ENCODE peak calls at places on chromosomes 12 and 14, in nine cellular contexts. One of them, this sample, is unnamed.

GRCh38 chr14:74292061-74292460 is 10.7 kb downstream of the ABCD4 start:
- DNase-seq in WERI-Rb-1: no peak
- DNase-seq in neural progenitor cell: no peak
- DNase-seq in heart left ventricle: no peak
- DNase-seq in fibroblast of the aortic adventitia: no peak
- DNase-seq in heart right ventricle: no peak
- DNase-seq in NB4: no peak
- DNase-seq in right atrium auricular region: no peak
- DNase-seq in esophagus muscularis mucosa: no peak
- DNase-seq in this sample: no peak

GRCh38 chr12:13165578-13166120 is 30.9 kb upstream of the EMP1 start:
- DNase-seq in NB4: peak
- DNase-seq in WERI-Rb-1: no peak
- DNase-seq in heart left ventricle: peak
- DNase-seq in heart right ventricle: peak
- DNase-seq in right atrium auricular region: peak
- DNase-seq in esophagus muscularis mucosa: no peak
- DNase-seq in fibroblast of the aortic adventitia: peak
- DNase-seq in neural progenitor cell: no peak
- DNase-seq in this sample: peak

GRCh38 chr14:75282166-75282547 is 3.5 kb downstream of the FOS start:
- DNase-seq in neural progenitor cell: no peak
- DNase-seq in fibroblast of the aortic adventitia: peak
- DNase-seq in esophagus muscularis mucosa: no peak
- DNase-seq in WERI-Rb-1: no peak
- DNase-seq in NB4: no peak
- DNase-seq in right atrium auricular region: peak
- DNase-seq in heart right ventricle: no peak
- DNase-seq in heart left ventricle: no peak
- DNase-seq in this sample: no peak

GRCh38 chr14:99605299-99605961 is 1.4 kb upstream of the CCDC85C start:
- DNase-seq in esophagus muscularis mucosa: peak
- DNase-seq in heart right ventricle: peak
- DNase-seq in NB4: peak
- DNase-seq in right atrium auricular region: no peak
- DNase-seq in heart left ventricle: peak
- DNase-seq in fibroblast of the aortic adventitia: peak
- DNase-seq in WERI-Rb-1: peak
- DNase-seq in neural progenitor cell: peak
- DNase-seq in this sample: peak

GRCh38 chr14:96752156-96752555 is 45.0 kb upstream of the VRK1 start:
- DNase-seq in heart left ventricle: no peak
- DNase-seq in right atrium auricular region: no peak
- DNase-seq in fibroblast of the aortic adventitia: no peak
- DNase-seq in heart right ventricle: no peak
- DNase-seq in neural progenitor cell: no peak
- DNase-seq in WERI-Rb-1: no peak
- DNase-seq in esophagus muscularis mucosa: no peak
- DNase-seq in NB4: no peak
- DNase-seq in this sample: no peak

GRCh38 chr12:28172434-28173030 is 17.7 kb upstream of the CCDC91 start:
- DNase-seq in WERI-Rb-1: peak
- DNase-seq in heart right ventricle: no peak
- DNase-seq in fibroblast of the aortic adventitia: peak
- DNase-seq in esophagus muscularis mucosa: no peak
- DNase-seq in heart left ventricle: no peak
- DNase-seq in NB4: peak
- DNase-seq in neural progenitor cell: peak
- DNase-seq in right atrium auricular region: no peak
- DNase-seq in this sample: peak

GRCh38 chr12:97229036-97229435 is 233.6 kb upstream of the RMST start:
- DNase-seq in esophagus muscularis mucosa: no peak
- DNase-seq in WERI-Rb-1: no peak
- DNase-seq in fibroblast of the aortic adventitia: no peak
- DNase-seq in right atrium auricular region: no peak
- DNase-seq in NB4: no peak
- DNase-seq in heart left ventricle: no peak
- DNase-seq in heart right ventricle: no peak
- DNase-seq in neural progenitor cell: no peak
- DNase-seq in this sample: no peak

GRCh38 chr12:79174656-79175055 is 310.1 kb downstream of the SYT1 start:
- DNase-seq in fibroblast of the aortic adventitia: peak
- DNase-seq in WERI-Rb-1: no peak
- DNase-seq in heart left ventricle: no peak
- DNase-seq in neural progenitor cell: no peak
- DNase-seq in esophagus muscularis mucosa: no peak
- DNase-seq in right atrium auricular region: no peak
- DNase-seq in NB4: peak
- DNase-seq in heart right ventricle: no peak
- DNase-seq in this sample: peak

GRCh38 chr12:54502485-54502884 is 4.9 kb downstream of the NCKAP1L start:
- DNase-seq in fibroblast of the aortic adventitia: no peak
- DNase-seq in neural progenitor cell: no peak
- DNase-seq in WERI-Rb-1: no peak
- DNase-seq in esophagus muscularis mucosa: peak
- DNase-seq in heart left ventricle: no peak
- DNase-seq in right atrium auricular region: no peak
- DNase-seq in NB4: peak
- DNase-seq in heart right ventricle: no peak
- DNase-seq in this sample: no peak

GRCh38 chr12:56637621-56638020 is 7.5 kb upstream of the BAZ2A start:
- DNase-seq in fibroblast of the aortic adventitia: no peak
- DNase-seq in heart right ventricle: no peak
- DNase-seq in NB4: no peak
- DNase-seq in neural progenitor cell: no peak
- DNase-seq in esophagus muscularis mucosa: no peak
- DNase-seq in WERI-Rb-1: no peak
- DNase-seq in right atrium auricular region: no peak
- DNase-seq in heart left ventricle: no peak
- DNase-seq in this sample: no peak

GRCh38 chr12:56635539-56636117 is 5.5 kb upstream of the BAZ2A start:
- DNase-seq in WERI-Rb-1: no peak
- DNase-seq in heart right ventricle: no peak
- DNase-seq in fibroblast of the aortic adventitia: no peak
- DNase-seq in right atrium auricular region: no peak
- DNase-seq in esophagus muscularis mucosa: no peak
- DNase-seq in neural progenitor cell: peak
- DNase-seq in NB4: peak
- DNase-seq in heart left ventricle: no peak
- DNase-seq in this sample: peak

GRCh38 chr12:56636118-56636674 is 6.1 kb upstream of the BAZ2A start:
- DNase-seq in NB4: peak
- DNase-seq in WERI-Rb-1: peak
- DNase-seq in fibroblast of the aortic adventitia: peak
- DNase-seq in heart right ventricle: peak
- DNase-seq in neural progenitor cell: peak
- DNase-seq in heart left ventricle: peak
- DNase-seq in esophagus muscularis mucosa: peak
- DNase-seq in right atrium auricular region: peak
- DNase-seq in this sample: peak

GRCh38 chr12:56634837-56635538 is 4.9 kb upstream of the BAZ2A start:
- DNase-seq in heart left ventricle: peak
- DNase-seq in heart right ventricle: peak
- DNase-seq in neural progenitor cell: peak
- DNase-seq in esophagus muscularis mucosa: peak
- DNase-seq in WERI-Rb-1: peak
- DNase-seq in right atrium auricular region: peak
- DNase-seq in NB4: peak
- DNase-seq in fibroblast of the aortic adventitia: peak
- DNase-seq in this sample: peak

DNA sequence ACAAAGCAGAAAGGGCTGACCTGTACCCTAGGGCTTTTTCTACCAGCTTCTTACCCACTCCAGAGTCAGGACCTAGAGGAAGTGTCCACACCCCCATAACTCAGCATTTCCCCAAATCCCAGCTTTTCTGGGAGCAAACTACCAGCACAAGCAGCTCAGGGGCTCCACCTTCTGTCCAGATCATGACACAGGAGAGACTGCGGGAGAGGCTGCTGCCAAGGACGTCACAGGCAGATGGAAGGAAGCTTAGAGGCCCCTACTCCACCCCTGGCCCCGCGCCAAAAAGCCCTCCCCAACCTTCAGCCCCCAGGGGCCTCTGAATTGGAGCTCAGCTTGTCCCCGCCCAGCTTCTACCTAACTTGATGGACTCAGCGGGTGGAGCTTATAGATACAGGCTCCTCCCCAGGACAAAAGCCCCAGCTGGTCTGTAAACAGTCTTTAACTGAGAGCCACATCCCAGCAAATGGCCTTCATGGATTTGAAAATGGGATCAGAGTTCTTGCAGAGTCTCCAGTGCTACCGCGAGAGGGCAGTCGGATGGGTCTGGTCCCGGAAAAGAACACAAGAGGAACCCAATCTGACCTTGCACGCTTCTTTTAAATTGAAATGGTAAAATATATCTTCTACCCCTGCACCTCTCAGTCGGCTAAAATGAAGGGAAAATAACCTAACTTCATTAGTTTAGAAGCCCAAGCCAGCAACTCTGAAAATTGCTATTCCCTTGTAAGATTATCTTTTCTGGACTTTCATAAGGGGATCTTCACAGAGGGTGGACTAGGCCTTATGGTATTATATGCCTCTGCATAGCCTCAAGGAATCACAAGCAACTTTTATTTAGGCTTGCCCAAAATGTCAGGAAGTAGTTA is 6.8 kb upstream of the BAZ2A start:
- DNase-seq in fibroblast of the aortic adventitia: peak
- DNase-seq in right atrium auricular region: peak
- DNase-seq in heart left ventricle: peak
- DNase-seq in WERI-Rb-1: peak
- DNase-seq in esophagus muscularis mucosa: peak
- DNase-seq in neural progenitor cell: peak
- DNase-seq in NB4: peak
- DNase-seq in heart right ventricle: peak
- DNase-seq in this sample: peak
- TF ChIP-seq CTCF in fibroblast of the aortic adventitia: peak
- TF ChIP-seq CTCF in right atrium auricular region: peak
- TF ChIP-seq CTCF in heart left ventricle: peak
- TF ChIP-seq CTCF in WERI-Rb-1: peak
- TF ChIP-seq CTCF in esophagus muscularis mucosa: peak
- TF ChIP-seq CTCF in neural progenitor cell: peak
- TF ChIP-seq CTCF in NB4: peak
- TF ChIP-seq CTCF in heart right ventricle: peak
- TF ChIP-seq CTCF in this sample: peak

DNA sequence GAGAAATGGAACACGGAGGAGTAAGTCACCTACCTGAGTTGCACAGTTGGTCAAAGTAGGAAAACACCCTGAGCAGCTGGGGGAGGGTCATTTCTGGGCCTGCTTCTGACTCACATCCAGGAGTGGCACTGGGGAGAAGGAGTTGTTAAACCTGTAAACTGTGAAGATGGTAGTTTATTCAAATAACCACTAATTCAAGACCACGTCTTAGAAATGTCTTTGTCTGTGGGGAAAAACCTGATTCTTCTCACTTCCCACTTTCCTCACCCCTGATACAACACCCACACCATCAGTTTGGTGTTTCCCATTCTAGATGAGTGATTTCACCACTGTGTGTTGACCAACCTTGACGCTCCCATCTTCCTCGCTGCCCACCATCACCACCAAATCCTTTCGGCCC is 207.1 kb downstream of the ANO4 start:
- DNase-seq in neural progenitor cell: no peak
- DNase-seq in heart right ventricle: no peak
- DNase-seq in WERI-Rb-1: no peak
- DNase-seq in fibroblast of the aortic adventitia: no peak
- DNase-seq in esophagus muscularis mucosa: no peak
- DNase-seq in right atrium auricular region: no peak
- DNase-seq in NB4: no peak
- DNase-seq in heart left ventricle: no peak
- DNase-seq in this sample: no peak
- H3K4me3 ChIP-seq in neural progenitor cell: no peak
- H3K4me3 ChIP-seq in heart right ventricle: no peak
- H3K4me3 ChIP-seq in WERI-Rb-1: no peak
- H3K4me3 ChIP-seq in fibroblast of the aortic adventitia: no peak
- H3K4me3 ChIP-seq in esophagus muscularis mucosa: no peak
- H3K4me3 ChIP-seq in right atrium auricular region: no peak
- H3K4me3 ChIP-seq in NB4: no peak
- H3K4me3 ChIP-seq in heart left ventricle: no peak
- H3K4me3 ChIP-seq in this sample: no peak

GRCh38 chr14:106417224-106418049 is 891.1 kb downstream of the TMEM121 start:
- DNase-seq in neural progenitor cell: peak
- DNase-seq in fibroblast of the aortic adventitia: no peak
- DNase-seq in heart left ventricle: peak
- DNase-seq in WERI-Rb-1: peak
- DNase-seq in heart right ventricle: peak
- DNase-seq in NB4: peak
- DNase-seq in right atrium auricular region: no peak
- DNase-seq in esophagus muscularis mucosa: no peak
- DNase-seq in this sample: no peak
- TF ChIP-seq CTCF in neural progenitor cell: peak
- TF ChIP-seq CTCF in fibroblast of the aortic adventitia: no peak
- TF ChIP-seq CTCF in heart left ventricle: peak
- TF ChIP-seq CTCF in WERI-Rb-1: peak
- TF ChIP-seq CTCF in heart right ventricle: peak
- TF ChIP-seq CTCF in NB4: peak
- TF ChIP-seq CTCF in right atrium auricular region: peak
- TF ChIP-seq CTCF in esophagus muscularis mucosa: no peak
- TF ChIP-seq CTCF in this sample: peak

DNA sequence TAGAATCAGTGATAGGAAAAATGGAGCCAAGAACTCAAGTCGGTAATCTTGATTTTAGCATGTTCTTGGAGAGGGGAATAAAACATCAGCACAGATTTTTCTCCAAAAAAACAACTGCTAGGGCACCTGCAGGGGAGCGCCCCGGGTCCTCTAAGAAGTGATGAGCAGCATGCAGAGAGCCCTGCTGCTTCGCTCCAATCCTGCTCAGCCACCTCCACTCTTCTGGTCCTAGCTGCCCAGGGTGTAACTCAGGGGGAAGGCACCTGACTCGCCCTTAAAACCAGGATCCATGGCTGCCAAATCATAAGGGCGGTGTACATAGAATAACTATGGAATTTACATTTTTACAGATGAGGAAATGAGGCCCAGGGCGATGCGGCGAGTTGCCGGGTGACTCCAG is 204.7 kb downstream of the CALM1 start:
- DNase-seq in heart left ventricle: no peak
- DNase-seq in WERI-Rb-1: no peak
- DNase-seq in neural progenitor cell: no peak
- DNase-seq in fibroblast of the aortic adventitia: no peak
- DNase-seq in NB4: no peak
- DNase-seq in heart right ventricle: no peak
- DNase-seq in esophagus muscularis mucosa: no peak
- DNase-seq in right atrium auricular region: no peak
- DNase-seq in this sample: no peak
- H3K4me3 ChIP-seq in heart left ventricle: no peak
- H3K4me3 ChIP-seq in WERI-Rb-1: no peak
- H3K4me3 ChIP-seq in neural progenitor cell: no peak
- H3K4me3 ChIP-seq in fibroblast of the aortic adventitia: no peak
- H3K4me3 ChIP-seq in NB4: no peak
- H3K4me3 ChIP-seq in heart right ventricle: no peak
- H3K4me3 ChIP-seq in esophagus muscularis mucosa: no peak
- H3K4me3 ChIP-seq in right atrium auricular region: no peak
- H3K4me3 ChIP-seq in this sample: no peak

GRCh38 chr12:6614513-6615177 is 7.5 kb upstream of the CHD4 start:
- DNase-seq in right atrium auricular region: no peak
- DNase-seq in NB4: no peak
- DNase-seq in esophagus muscularis mucosa: no peak
- DNase-seq in heart right ventricle: no peak
- DNase-seq in neural progenitor cell: peak
- DNase-seq in heart left ventricle: no peak
- DNase-seq in WERI-Rb-1: no peak
- DNase-seq in fibroblast of the aortic adventitia: no peak
- DNase-seq in this sample: no peak
- TF ChIP-seq CTCF in right atrium auricular region: no peak
- TF ChIP-seq CTCF in NB4: no peak
- TF ChIP-seq CTCF in esophagus muscularis mucosa: no peak
- TF ChIP-seq CTCF in heart right ventricle: no peak
- TF ChIP-seq CTCF in neural progenitor cell: peak
- TF ChIP-seq CTCF in heart left ventricle: no peak
- TF ChIP-seq CTCF in WERI-Rb-1: peak
- TF ChIP-seq CTCF in fibroblast of the aortic adventitia: no peak
- TF ChIP-seq CTCF in this sample: no peak

GRCh38 chr12:85920324-85920947 is 46.3 kb downstream of the NTS start:
- DNase-seq in heart left ventricle: no peak
- DNase-seq in esophagus muscularis mucosa: no peak
- DNase-seq in right atrium auricular region: no peak
- DNase-seq in neural progenitor cell: peak
- DNase-seq in NB4: peak
- DNase-seq in fibroblast of the aortic adventitia: peak
- DNase-seq in heart right ventricle: no peak
- DNase-seq in WERI-Rb-1: no peak
- DNase-seq in this sample: no peak
- H3K4me3 ChIP-seq in heart left ventricle: no peak
- H3K4me3 ChIP-seq in esophagus muscularis mucosa: no peak
- H3K4me3 ChIP-seq in right atrium auricular region: no peak
- H3K4me3 ChIP-seq in neural progenitor cell: no peak
- H3K4me3 ChIP-seq in NB4: no peak
- H3K4me3 ChIP-seq in fibroblast of the aortic adventitia: no peak
- H3K4me3 ChIP-seq in heart right ventricle: no peak
- H3K4me3 ChIP-seq in WERI-Rb-1: no peak
- H3K4me3 ChIP-seq in this sample: no peak